ENCODE peak calls at places on chromosomes 13 and 19, in eight cellular contexts. Y, R, W, T, M, J, S and C are unnamed samples.

GRCh38 chr13:23683084-23683483 is 112.9 kb downstream of the TNFRSF19 start:
- DNase-seq in J (no peak), R (no peak), W (no peak), T (no peak), M (no peak), S (no peak), Y (no peak), C (no peak)

GRCh38 chr19:3407556-3408516 is 41.5 kb downstream of the NFIC start:
- DNase-seq in T (no peak), Y (no peak), M (peak; percentile 63), R (no peak), W (peak; percentile 54), S (peak; percentile 78), J (peak; percentile 88), C (no peak)

GRCh38 chr19:39372047-39372802 is 18.7 kb downstream of the PAF1 start:
- DNase-seq in S (peak; percentile 89), Y (peak; percentile 74), R (no peak), M (peak; percentile 84), W (peak; percentile 97), T (no peak), J (peak; percentile 87), C (peak; percentile 41)

GRCh38 chr13:95784891-95785290 is 108.0 kb downstream of the DNAJC3 start:
- DNase-seq in S (no peak), W (peak; percentile 69), M (no peak), R (no peak), T (no peak), Y (no peak), J (no peak), C (no peak)

GRCh38 chr13:113926301-113926761 is 47.5 kb downstream of the C13orf46 start:
- DNase-seq in J (peak; percentile 66), W (no peak), M (peak; percentile 33), Y (no peak), T (no peak), R (no peak), S (peak; percentile 15), C (peak; percentile 55)

GRCh38 chr19:36099166-36099785 is 11.7 kb upstream of the OVOL3 start:
- DNase-seq in R (no peak), J (no peak), T (no peak), M (no peak), S (no peak), Y (no peak), W (no peak), C (no peak)

GRCh38 chr19:42132851-42133528 is 744 bp upstream of the POU2F2 start:
- DNase-seq in S (peak; percentile 71), Y (peak; percentile 84), M (peak; percentile 68), W (no peak), R (peak; percentile 88), J (peak; percentile 80), T (no peak), C (no peak)

GRCh38 chr13:23993439-23993980 is 96.2 kb upstream of the C1QTNF9B start:
- DNase-seq in T (no peak), R (no peak), W (peak; percentile 75), J (no peak), M (no peak), Y (no peak), S (no peak), C (no peak)

GRCh38 chr19:23404676-23405075 is 9.4 kb upstream of the ZNF91 start:
- DNase-seq in S (no peak), J (no peak), T (no peak), R (no peak), W (no peak), Y (no peak), M (no peak), C (no peak)

GRCh38 chr13:42807866-42808265 is 26.5 kb downstream of the FAM216B start:
- DNase-seq in T (no peak), W (peak; percentile 43), R (no peak), Y (no peak), J (no peak), S (no peak), M (no peak), C (no peak)

GRCh38 chr13:33277351-33277750 is 8.2 kb downstream of the STARD13 start:
- DNase-seq in M (no peak), Y (no peak), R (no peak), J (no peak), S (no peak), W (no peak), T (no peak), C (no peak)
- H3K4me3 ChIP-seq in M (no peak overlapping the region), Y (no peak overlapping the region), R (no peak overlapping the region), J (no peak overlapping the region), S (no peak overlapping the region), W (no peak overlapping the region), T (no peak overlapping the region), C (no peak overlapping the region)

DNA sequence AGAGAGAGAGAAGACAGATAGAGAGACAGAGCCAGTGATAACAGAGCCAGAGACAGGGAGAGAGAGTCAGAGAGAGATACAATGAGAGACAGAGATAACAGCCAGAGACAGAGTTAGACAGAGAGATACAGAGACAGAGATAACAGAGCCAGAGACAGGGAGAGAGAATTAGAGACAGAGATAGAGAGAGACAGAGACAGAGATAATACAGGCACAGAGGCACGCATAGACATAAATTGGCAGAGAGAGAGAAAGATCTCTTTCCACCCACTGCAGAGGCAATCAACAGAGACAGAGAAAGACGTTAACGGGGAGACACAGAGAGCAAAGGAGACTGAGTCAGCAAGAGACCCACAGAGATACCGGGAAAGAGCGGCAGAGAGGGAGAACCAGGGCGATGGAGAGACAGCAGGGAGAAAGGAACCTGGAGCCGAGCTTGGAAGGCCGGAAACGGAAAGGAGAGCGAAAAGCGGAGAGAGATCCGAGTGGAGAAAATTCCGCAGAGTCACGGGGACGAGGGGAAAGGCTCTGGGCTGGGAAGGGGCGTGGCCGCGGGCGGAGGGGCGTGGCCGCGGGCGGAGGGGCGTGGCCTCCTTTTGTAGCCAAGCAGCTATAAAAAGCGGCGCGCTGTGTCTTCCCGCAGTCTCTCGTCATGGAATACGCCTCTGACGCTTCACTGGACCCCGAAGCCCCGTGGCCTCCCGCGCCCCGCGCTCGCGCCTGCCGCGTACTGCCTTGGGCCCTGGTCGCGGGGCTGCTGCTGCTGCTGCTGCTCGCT is at the start of gene TNFSF9:
- DNase-seq in Y (peak; percentile 95), J (peak; percentile 94), T (no peak), W (peak; percentile 79), R (peak; percentile 88), M (peak; percentile 80), S (peak; percentile 87), C (peak; percentile 90)
- H3K4me1 ChIP-seq in Y (peaks cover 26% of the 10 kb centered on the region), J (peaks cover 7% of the 10 kb centered on the region), T (peaks cover 4% of the 10 kb centered on the region), W (peaks cover 5% of the 10 kb centered on the region), R (peaks cover 10% of the 10 kb centered on the region), M (no peaks in the 10 kb centered on the region), S (peaks cover 23% of the 10 kb centered on the region), C (peaks cover 4% of the 10 kb centered on the region)

DNA sequence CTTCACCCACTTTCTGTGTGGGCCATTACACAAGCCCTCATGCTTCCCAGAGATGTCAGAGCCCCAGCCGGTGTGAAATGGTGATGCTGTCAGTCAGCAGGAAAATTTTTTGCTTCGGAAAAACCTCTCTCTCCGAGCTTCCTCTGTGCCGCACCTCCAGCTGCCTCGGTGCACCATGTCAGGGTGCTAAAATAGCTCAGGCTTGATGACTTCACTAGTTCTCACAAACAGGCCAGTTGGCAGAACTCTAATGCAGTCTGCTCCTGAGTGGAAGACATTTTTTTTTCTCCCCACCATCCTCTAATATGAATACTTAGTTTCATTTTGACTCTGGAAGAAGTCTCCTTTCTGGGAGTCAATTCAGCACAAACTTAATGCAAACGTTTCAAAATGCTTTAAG is 71.3 kb downstream of the KLF12 start:
- DNase-seq in M (peak; percentile 49), J (peak; percentile 77), R (peak; percentile 83), T (no peak), S (peak; percentile 75), W (peak; percentile 86), Y (no peak), C (peak; percentile 21)
- H3K4me3 ChIP-seq in M (peak overlapping the region; percentile 10), J (peak overlapping the region; percentile 53), R (peak overlapping the region; percentile 53), T (no peak overlapping the region), S (peak overlapping the region; percentile 44), W (peak overlapping the region; percentile 52), Y (peak overlapping the region; percentile 9), C (peak overlapping the region; percentile 49)

GRCh38 chr13:25069911-25070310 is 26.0 kb upstream of the PABPC3 start:
- DNase-seq in R (no peak), Y (no peak), S (no peak), M (no peak), W (no peak), T (no peak), J (no peak), C (no peak)
- H3K4me1 ChIP-seq in R (no peaks in the 10 kb centered on the region), Y (no peaks in the 10 kb centered on the region), S (no peaks in the 10 kb centered on the region), M (no peaks in the 10 kb centered on the region), W (no peaks in the 10 kb centered on the region), T (peaks cover 4% of the 10 kb centered on the region), J (no peaks in the 10 kb centered on the region), C (no peaks in the 10 kb centered on the region)

DNA sequence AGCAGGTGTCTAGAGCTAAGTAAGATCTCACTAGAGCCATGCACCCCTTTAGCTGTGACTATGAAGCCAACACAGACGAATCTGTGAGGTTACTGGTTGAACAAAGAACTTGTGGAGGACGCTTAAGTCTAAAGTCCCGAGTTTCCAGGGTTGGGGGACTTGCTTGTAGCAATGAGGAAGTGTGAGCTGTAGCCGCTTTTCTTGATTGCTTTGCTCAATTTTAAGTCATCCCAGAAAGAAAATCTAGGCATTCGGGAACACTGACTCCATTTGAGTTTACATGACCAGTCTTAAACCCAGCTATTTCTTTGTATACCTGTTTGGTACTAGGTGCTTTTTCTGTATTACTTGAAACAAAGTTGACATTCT is 1.7 kb downstream of the GPC5 start:
- DNase-seq in Y (no peak), W (no peak), M (no peak), R (no peak), S (no peak), T (no peak), J (no peak), C (no peak)
- H3K4me3 ChIP-seq in Y (peak overlapping the region; percentile 54), W (no peak overlapping the region), M (no peak overlapping the region), R (no peak overlapping the region), S (no peak overlapping the region), T (no peak overlapping the region), J (no peak overlapping the region), C (no peak overlapping the region)

GRCh38 chr19:1427221-1427620 is 11.0 kb upstream of the RPS15 start:
- DNase-seq in R (no peak), W (no peak), T (no peak), Y (no peak), J (no peak), M (no peak), S (no peak), C (no peak)

GRCh38 chr19:1423445-1424181 is 14.6 kb upstream of the RPS15 start:
- DNase-seq in J (no peak), W (no peak), M (no peak), R (no peak), Y (no peak), T (no peak), S (no peak), C (no peak)

GRCh38 chr19:1425102-1425842 is 12.9 kb upstream of the RPS15 start:
- DNase-seq in M (no peak), W (peak; percentile 35), J (no peak), T (no peak), R (no peak), S (no peak), Y (no peak), C (no peak)

GRCh38 chr19:1424182-1424955 is 13.8 kb upstream of the RPS15 start:
- DNase-seq in R (no peak), S (peak; percentile 18), T (no peak), Y (no peak), J (no peak), M (no peak), W (no peak), C (no peak)

DNA sequence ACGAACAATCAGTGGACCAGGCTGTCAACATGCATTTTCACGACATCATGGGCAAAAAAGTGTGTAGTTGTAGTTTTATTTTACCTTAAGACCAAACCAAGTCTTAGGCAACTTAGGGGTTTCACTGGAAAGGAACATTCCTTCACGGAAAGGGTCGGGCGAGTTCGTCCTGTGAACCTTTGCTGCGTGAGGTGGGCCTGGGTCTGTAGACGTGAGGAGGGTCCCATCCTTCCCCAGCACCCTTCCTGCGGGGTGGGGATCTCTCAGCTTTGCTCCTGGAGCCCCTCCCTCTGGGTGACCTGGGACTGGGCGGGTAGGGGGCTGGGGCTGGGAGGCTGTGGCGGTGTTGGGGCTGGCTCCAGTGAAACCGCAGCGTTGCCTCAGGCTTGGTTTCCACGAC is 12.3 kb upstream of the RPS15 start:
- DNase-seq in Y (no peak), S (no peak), M (no peak), T (no peak), J (no peak), R (no peak), W (no peak), C (no peak)
- H3K4me1 ChIP-seq in Y (no peaks in the 10 kb centered on the region), S (no peaks in the 10 kb centered on the region), M (peaks cover 6% of the 10 kb centered on the region), T (no peaks in the 10 kb centered on the region), J (no peaks in the 10 kb centered on the region), R (no peaks in the 10 kb centered on the region), W (no peaks in the 10 kb centered on the region), C (no peaks in the 10 kb centered on the region)